ENCODE peak calls at places on chromosomes 11 and 22, in six cellular contexts. G, Y, D, K, E and F are unnamed samples.

GRCh38 chr11:129881570-129882170 is 13.7 kb downstream of the NFRKB start:
- DNase-seq in E (peak), G (peak), D (peak), Y (peak), K (peak), F (peak)

GRCh38 chr11:2931416-2931746 is 2.2 kb upstream of the PHLDA2 start:
- DNase-seq in D (no peak), Y (no peak), G (no peak), E (no peak), K (no peak), F (no peak)

GRCh38 chr22:21641417-21641794 is 696 bp upstream of the SDF2L1 start:
- DNase-seq in G (no peak), Y (no peak), E (no peak), D (no peak), K (peak), F (peak)

GRCh38 chr11:1854132-1854948 is 1.5 kb downstream of the LSP1 start:
- DNase-seq in K (no peak), Y (no peak), E (no peak), D (peak), G (no peak), F (no peak)

GRCh38 chr11:73380321-73380720 is 4.1 kb downstream of the RELT start:
- DNase-seq in E (no peak), D (no peak), G (no peak), K (no peak), Y (no peak), F (no peak)

GRCh38 chr11:68194675-68195294 is 18.3 kb downstream of the KMT5B start:
- DNase-seq in K (no peak), D (no peak), G (no peak), E (no peak), Y (no peak), F (no peak)

GRCh38 chr11:48096588-48097525 is 116.5 kb downstream of the PTPRJ start:
- DNase-seq in D (no peak), Y (no peak), K (peak), G (no peak), E (no peak), F (peak)

GRCh38 chr11:94544832-94545640 is 1.3 kb downstream of the FUT4 start:
- DNase-seq in G (no peak), E (peak), K (no peak), Y (no peak), D (no peak), F (no peak)

GRCh38 chr11:118152552-118153471 is at the start of gene SCN4B:
- DNase-seq in K (peak), Y (peak), D (peak), G (peak), E (no peak), F (peak)

GRCh38 chr11:124893781-124894401 is 3.8 kb downstream of the ROBO4 start:
- DNase-seq in Y (no peak), D (no peak), K (no peak), E (no peak), G (no peak), F (no peak)

GRCh38 chr11:2702771-2703486 is 3.1 kb upstream of the KCNQ1OT1 start:
- DNase-seq in D (no peak), G (no peak), Y (no peak), K (no peak), E (no peak), F (no peak)

GRCh38 chr11:73194593-73194992 is 23.5 kb upstream of the P2RY2 start:
- DNase-seq in G (no peak), K (peak), Y (no peak), D (no peak), E (peak), F (no peak)

GRCh38 chr11:107265591-107265990 is 192.0 kb downstream of the CWF19L2 start:
- DNase-seq in E (no peak), Y (no peak), G (no peak), K (no peak), D (no peak), F (no peak)

GRCh38 chr11:132082566-132082965 is 712.2 kb downstream of the NTM start:
- DNase-seq in G (no peak), D (no peak), E (no peak), K (no peak), Y (no peak), F (no peak)

GRCh38 chr22:46734830-46735453 is 3.1 kb downstream of the CERK start:
- DNase-seq in Y (peak), D (peak), K (no peak), E (peak), G (no peak), F (peak)

GRCh38 chr11:14203392-14203791 is 155.6 kb downstream of the RRAS2 start:
- DNase-seq in K (no peak), G (no peak), D (no peak), Y (no peak), E (no peak), F (no peak)

GRCh38 chr11:375065-376025 is 6.0 kb downstream of the B4GALNT4 start:
- DNase-seq in D (no peak), Y (no peak), K (no peak), G (no peak), E (no peak), F (no peak)